ENCODE peak calls at places on chromosomes 13 and 19, in four cellular contexts. C is right atrium auricular region; U is CD8-positive, alpha-beta memory T cell; F is choroid plexus epithelial cell. Y is an unnamed sample.

GRCh38 chr19:6057651-6058365 is 52.5 kb downstream of the RFX2 start:
- DNase-seq in U (no peak), F (no peak), C (no peak), Y (no peak)

GRCh38 chr13:98199480-98199879 is 22.4 kb upstream of the RNF113B start:
- DNase-seq in C (no peak), F (no peak), U (no peak), Y (no peak)

GRCh38 chr13:60062502-60062901 is 101.2 kb downstream of the DIAPH3 start:
- DNase-seq in F (peak), U (no peak), C (no peak), Y (no peak)

GRCh38 chr13:107365466-107366215 is 797.7 kb upstream of the ARGLU1 start:
- DNase-seq in F (peak), C (no peak), U (no peak), Y (peak)

GRCh38 chr13:21620858-21621257 is 16.9 kb upstream of the MICU2 start:
- DNase-seq in C (no peak), U (no peak), F (no peak), Y (no peak)

GRCh38 chr13:35917252-35917941 is 213.8 kb downstream of the DCLK1 start:
- DNase-seq in F (peak), C (no peak), U (no peak), Y (no peak)

GRCh38 chr13:109241160-109241559 is 545.2 kb downstream of the IRS2 start:
- DNase-seq in U (no peak), C (no peak), F (no peak), Y (no peak)

GRCh38 chr19:5048091-5048726 is 79.3 kb downstream of the KDM4B start:
- DNase-seq in C (peak), U (peak), F (peak), Y (peak)

GRCh38 chr13:111142472-111142871 is 27.4 kb downstream of the ARHGEF7 start:
- DNase-seq in F (no peak), U (no peak), C (no peak), Y (no peak)

DNA sequence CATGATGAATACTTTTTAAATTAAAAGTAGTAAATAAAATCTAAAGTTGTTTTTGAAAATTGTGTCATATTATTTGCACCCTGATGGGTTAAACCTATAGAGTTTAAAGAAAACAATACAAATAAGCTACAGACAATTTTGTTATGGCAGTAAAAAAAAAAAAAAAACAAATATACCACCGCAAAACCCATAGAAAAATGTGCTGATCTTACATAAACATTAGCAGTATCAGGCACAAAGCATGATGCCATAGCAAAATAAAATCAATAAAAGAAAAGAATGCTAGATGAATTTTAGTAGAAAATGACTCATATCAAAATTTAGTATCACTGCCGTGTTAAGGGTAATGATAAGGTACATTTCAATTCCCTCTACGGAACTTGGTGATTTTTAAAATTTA is 826.0 kb downstream of the SLITRK1 start:
- DNase-seq in F (no peak), C (no peak), U (no peak), Y (no peak)
- H3K4me3 ChIP-seq in F (no peak), C (no peak), U (no peak), Y (no peak)

DNA sequence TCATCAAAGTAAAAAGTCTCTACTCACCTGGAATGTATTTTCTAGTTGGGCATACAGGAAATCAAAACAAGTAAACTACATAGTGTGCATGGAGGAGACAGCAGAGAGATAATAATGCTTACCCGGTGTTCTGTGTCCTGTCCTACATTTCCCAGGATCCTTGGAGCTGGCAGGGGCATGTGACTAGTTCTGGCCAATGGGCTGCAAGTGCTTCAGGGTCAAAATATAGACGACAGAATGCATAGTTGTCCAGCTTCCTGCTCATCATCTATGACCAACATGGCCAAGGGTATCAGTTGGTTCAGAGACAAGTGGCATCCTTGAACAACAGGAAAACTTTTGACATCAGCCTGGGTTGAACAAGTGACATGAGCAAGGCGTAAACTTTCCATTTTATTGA is 8.5 kb downstream of the ZNF317 start:
- DNase-seq in F (no peak), C (no peak), U (no peak), Y (no peak)
- H3K4me3 ChIP-seq in F (no peak), C (no peak), U (no peak), Y (no peak)

DNA sequence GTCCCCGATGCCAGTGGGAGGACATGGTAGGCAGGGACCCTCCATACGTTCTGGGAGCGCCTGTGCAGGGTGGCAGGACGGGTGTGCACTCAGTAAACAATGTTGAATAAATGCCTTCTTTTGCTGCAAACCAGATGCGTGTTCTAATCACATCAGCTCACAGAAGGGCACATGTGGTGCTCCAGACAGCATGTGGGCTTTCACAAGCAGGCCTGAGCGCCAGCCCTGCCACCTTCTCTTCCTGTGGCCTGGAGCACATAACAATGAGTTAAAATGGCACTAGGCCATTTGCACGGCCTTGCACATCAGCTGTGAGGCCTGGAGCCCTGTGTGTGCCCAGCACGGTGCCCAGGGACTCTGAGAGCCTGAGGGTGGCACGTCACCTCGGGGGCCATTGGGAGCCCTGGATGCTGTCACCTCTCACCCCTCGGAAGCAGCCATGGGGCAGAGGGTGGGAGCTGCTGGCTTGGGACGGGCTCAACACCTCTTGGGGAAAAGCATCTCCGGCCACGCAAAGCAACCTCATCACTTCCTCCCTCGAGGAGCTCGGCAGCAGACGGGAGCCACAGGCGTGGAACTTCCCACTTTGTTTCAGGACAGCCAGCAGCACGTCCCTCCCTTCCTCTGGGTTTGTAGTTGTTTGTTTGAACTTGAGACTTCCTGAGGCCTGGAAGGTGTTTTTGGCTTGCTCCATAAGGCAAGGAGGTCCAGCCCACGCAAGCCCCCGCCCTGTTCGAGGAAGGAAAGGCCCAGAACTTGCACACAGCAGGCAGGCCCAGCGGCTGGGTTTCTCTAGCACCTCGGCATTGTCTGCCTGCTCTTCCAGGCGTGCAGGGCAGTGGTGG is 9.8 kb downstream of the MCF2L start:
- DNase-seq in C (peak), U (no peak), F (no peak), Y (no peak)
- H3K4me3 ChIP-seq in C (peak), U (no peak), F (no peak), Y (no peak)

DNA sequence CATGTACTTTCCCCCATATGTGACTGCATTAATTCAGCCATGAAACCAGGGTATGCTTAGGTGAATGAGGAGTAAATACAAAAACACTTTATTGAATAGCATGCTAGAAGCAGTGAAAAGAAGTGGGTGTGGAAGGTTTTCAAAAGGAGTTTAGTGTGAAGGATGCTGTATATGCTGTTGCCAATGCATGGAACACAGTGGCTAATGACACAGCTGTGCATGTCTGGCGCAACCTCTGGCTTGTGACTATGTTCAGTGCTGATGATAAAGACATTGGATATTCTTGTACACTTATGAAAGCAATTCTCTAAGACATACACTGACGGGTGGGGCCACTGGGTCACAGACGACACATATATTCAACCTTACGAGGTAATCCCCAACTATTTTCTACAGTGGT is 55.2 kb downstream of the SOX21 start:
- DNase-seq in F (peak), U (no peak), C (no peak), Y (peak)
- H3K4me3 ChIP-seq in F (no peak), U (no peak), C (no peak), Y (no peak)

DNA sequence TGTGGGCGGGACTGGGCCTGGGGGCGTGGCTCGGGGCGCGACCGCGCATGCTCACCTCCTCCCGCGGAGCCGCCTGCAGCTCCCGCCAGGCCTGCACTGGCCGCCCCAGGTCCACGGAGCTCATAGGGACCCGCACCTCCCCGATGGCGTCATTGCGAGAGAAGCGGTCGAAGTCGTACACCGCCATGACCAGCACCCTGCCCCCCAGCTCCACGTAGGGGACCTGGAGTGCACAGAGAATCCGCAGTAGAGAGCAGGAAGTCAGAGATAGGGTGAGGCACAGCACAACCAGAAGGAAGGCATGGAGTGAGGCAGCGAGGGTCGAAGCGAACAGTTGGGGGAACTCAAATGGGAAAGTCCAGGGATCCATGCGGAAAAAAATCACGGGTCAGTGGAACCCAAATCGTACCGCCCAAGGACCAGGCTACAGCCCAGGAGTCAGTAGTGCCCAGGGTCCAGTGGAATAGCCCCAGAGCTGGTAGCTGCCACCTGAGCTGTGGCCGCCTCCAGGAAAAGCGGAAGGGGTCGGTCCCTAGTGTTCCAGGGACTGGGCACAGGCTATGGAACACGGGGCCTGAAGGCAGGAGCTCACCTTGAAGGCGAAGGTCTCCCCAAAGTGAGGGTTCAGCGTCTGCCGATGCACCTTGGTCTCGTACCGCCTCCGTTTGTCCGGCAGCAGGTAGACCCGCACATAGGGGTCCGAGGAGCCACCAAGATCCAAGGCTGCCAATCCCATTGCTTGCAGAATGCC is 4.8 kb downstream of the SYT5 start:
- DNase-seq in C (no peak), U (no peak), F (no peak), Y (no peak)
- H3K4me3 ChIP-seq in C (no peak), U (no peak), F (no peak), Y (no peak)